ENCODE peak calls at places on chromosomes 2 and 18, in nine cellular contexts. N is trophoblast cell, Q is heart right ventricle, S is fibroblast of lung, M is transverse colon, W is breast epithelium, D is adrenal gland, R is uterus, A is right atrium auricular region. Z is an unnamed sample. For H3K9me3, the result is how much of the 10 kb centered on the place peaks cover.

GRCh38 chr18:26764584-26764983 is 100.9 kb downstream of the AQP4 start:
- DNase-seq in M (no peak), N (peak), D (no peak), A (no peak), R (no peak), W (no peak), S (no peak), Q (no peak), Z (no peak)

GRCh38 chr18:3468833-3469232 is 18.9 kb downstream of the TGIF1 start:
- DNase-seq in N (no peak), W (no peak), S (no peak), R (no peak), Q (no peak), A (no peak), D (no peak), M (no peak), Z (no peak)

GRCh38 chr2:215460682-215461081 is 24.8 kb upstream of the FN1 start:
- DNase-seq in D (no peak), R (no peak), S (peak), M (no peak), Q (no peak), W (no peak), A (no peak), N (peak), Z (no peak)

GRCh38 chr2:173030541-173031485 is 44.8 kb upstream of the MAP3K20 start:
- DNase-seq in S (no peak), M (no peak), A (no peak), R (no peak), N (no peak), W (peak), Q (no peak), D (no peak), Z (no peak)

GRCh38 chr2:60100034-60100433 is 453.4 kb downstream of the BCL11A start:
- DNase-seq in S (no peak), M (no peak), W (no peak), D (no peak), Q (no peak), R (no peak), A (no peak), N (no peak), Z (no peak)

GRCh38 chr2:199606193-199606780 is 148.5 kb upstream of the SATB2 start:
- DNase-seq in W (no peak), Q (no peak), R (no peak), D (no peak), S (no peak), N (no peak), M (no peak), A (no peak), Z (no peak)

GRCh38 chr18:73848656-73849055 is 299.0 kb downstream of the FBXO15 start:
- DNase-seq in D (no peak), Q (no peak), M (no peak), N (no peak), A (no peak), R (no peak), W (no peak), S (peak), Z (no peak)

GRCh38 chr2:29072251-29072650 is 2.1 kb downstream of the PCARE start:
- DNase-seq in W (no peak), R (no peak), S (no peak), M (no peak), Q (no peak), A (no peak), N (no peak), D (no peak), Z (no peak)

GRCh38 chr2:182220318-182220717 is 206.5 kb downstream of the PDE1A start:
- DNase-seq in A (no peak), N (no peak), R (no peak), Q (no peak), W (no peak), S (no peak), M (no peak), D (no peak), Z (no peak)

GRCh38 chr2:33337385-33337784 is 139.1 kb upstream of the RASGRP3 start:
- DNase-seq in Q (no peak), D (no peak), M (no peak), S (no peak), W (no peak), R (no peak), N (no peak), A (no peak), Z (no peak)

GRCh38 chr2:33333433-33333832 is 143.0 kb upstream of the RASGRP3 start:
- DNase-seq in S (no peak), Q (no peak), N (no peak), R (no peak), D (no peak), A (no peak), W (no peak), M (no peak), Z (no peak)

GRCh38 chr2:33334083-33334482 is 142.4 kb upstream of the RASGRP3 start:
- DNase-seq in S (no peak), W (no peak), M (no peak), A (no peak), D (no peak), Q (no peak), N (no peak), R (no peak), Z (no peak)

GRCh38 chr2:33340265-33340664 is 136.2 kb upstream of the RASGRP3 start:
- DNase-seq in D (peak), M (peak), S (no peak), N (peak), R (peak), Q (peak), A (peak), W (peak), Z (peak)

GRCh38 chr2:33336036-33336625 is 140.3 kb upstream of the RASGRP3 start:
- DNase-seq in M (no peak), R (no peak), Q (no peak), S (no peak), A (no peak), W (no peak), D (no peak), N (no peak), Z (no peak)
- H3K27ac ChIP-seq in M (no peak), R (no peak), Q (no peak), S (no peak), A (no peak), W (no peak), D (no peak), N (no peak), Z (no peak)

DNA sequence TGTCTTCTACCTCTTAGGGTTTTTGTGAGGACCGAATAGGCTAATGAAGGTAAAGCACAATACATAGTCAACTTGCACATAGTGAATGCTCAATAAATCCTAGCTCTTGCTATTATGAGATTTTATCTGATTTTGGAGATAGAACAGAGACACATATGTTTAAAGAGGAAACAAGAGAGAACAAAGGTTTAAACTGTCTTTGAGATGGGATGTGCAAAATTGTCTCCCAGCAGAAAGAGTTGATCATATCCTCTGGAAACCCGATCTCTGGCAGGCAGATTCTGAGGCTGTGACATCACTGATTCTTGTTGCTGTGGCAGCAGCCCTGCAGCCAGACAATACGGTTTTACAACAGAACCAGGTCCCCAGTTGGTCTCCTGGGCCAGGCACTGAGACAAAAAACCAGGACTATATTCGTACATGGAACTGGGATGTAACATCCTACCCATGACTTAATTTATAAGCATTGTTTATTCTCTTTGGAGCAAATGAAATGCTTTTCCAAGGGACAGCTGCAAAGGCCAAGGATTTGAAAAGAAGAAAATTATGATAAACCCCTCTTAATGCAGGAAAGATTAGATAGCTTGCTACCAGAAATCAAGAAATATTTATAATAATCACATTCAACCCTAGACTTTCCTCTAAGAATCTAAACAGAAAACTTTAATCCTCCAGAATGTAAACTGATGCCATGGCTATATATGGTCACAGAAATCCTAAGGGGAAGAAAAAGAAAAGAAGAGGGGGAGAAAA is 80.2 kb downstream of the SLC8A1 start:
- DNase-seq in R (peak), A (peak), N (peak), W (no peak), D (peak), S (peak), M (peak), Q (peak), Z (peak)
- H3K4me3 ChIP-seq in R (no peak), A (no peak), N (no peak), W (no peak), D (no peak), S (no peak), M (no peak), Q (no peak), Z (no peak)

DNA sequence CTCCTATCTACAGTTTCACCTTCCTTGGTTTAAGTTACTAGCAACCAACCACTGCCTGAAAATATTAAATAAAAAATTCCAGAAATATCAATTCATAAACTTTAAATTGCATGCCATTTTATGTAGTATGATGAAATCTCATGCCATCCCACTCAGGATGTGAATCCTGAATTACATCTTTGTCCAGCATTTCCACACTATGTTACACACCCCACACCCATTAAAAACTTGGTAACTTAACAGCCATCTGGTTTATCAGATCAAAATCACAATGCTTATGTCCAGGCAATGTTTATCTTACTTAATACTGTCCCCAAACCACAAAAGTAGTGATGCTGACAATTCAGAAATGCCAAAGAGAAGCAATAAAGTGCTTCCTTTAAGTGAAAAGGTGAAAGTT is 21.6 kb downstream of the CUL3 start:
- DNase-seq in M (no peak), R (no peak), D (no peak), S (no peak), A (no peak), N (no peak), Q (no peak), W (no peak), Z (no peak)
- H3K9me3 ChIP-seq in M (under half), R (under half), D (under half), S (under half), A (under half), N (under half), Q (under half), W (under half), Z (under half)

GRCh38 chr2:134537702-134538101 is 181.1 kb downstream of the TMEM163 start:
- DNase-seq in W (no peak), R (no peak), S (no peak), D (no peak), N (peak), Q (no peak), M (no peak), A (no peak), Z (no peak)

GRCh38 chr2:134540954-134541353 is 177.8 kb downstream of the TMEM163 start:
- DNase-seq in R (no peak), W (no peak), S (no peak), N (no peak), M (no peak), A (no peak), D (no peak), Q (no peak), Z (no peak)

GRCh38 chr2:134537121-134537520 is 181.7 kb downstream of the TMEM163 start:
- DNase-seq in W (no peak), S (no peak), M (no peak), Q (no peak), R (no peak), N (peak), D (no peak), A (no peak), Z (no peak)

GRCh38 chr2:134539946-134540345 is 178.9 kb downstream of the TMEM163 start:
- DNase-seq in M (no peak), W (no peak), A (no peak), S (no peak), Q (no peak), R (no peak), N (no peak), D (no peak), Z (no peak)

GRCh38 chr2:134536312-134536711 is 182.5 kb downstream of the TMEM163 start:
- DNase-seq in S (no peak), N (peak), M (no peak), Q (no peak), W (no peak), A (no peak), R (no peak), D (no peak), Z (no peak)
- H3K27ac ChIP-seq in S (no peak), N (no peak), M (no peak), Q (no peak), W (no peak), A (no peak), R (no peak), D (no peak), Z (no peak)

DNA sequence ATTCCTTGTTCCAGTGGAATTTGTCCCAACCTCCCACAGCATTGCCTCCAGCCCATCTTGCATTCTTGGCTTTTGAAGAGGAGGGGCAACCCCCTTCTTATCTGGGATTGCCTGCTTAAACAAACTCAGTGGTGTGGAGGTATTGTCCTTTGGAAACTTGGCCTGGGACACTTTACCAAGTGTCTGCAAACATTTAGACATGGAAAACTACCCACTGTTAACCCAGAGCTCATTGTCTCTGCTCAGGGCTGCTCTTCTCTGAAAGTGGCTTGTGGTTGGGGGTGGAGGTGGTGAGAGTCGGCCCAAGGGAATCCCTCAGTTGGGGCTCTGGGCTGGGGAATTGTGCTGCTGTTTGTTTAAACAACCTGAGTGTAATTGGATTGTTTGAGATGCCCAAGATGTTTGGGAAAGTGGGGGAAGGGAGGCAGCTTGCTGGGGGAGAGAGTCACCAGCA is 178.3 kb upstream of the GATA6 start:
- DNase-seq in R (no peak), W (no peak), M (no peak), Q (no peak), A (no peak), S (peak), N (peak), D (no peak), Z (no peak)
- H3K4me3 ChIP-seq in R (no peak), W (no peak), M (no peak), Q (no peak), A (no peak), S (no peak), N (no peak), D (no peak), Z (no peak)